ENCODE peak calls at places on chromosomes 7 and 10, in nine cellular contexts. H, X, K, A, P, R, M, D and C are unnamed samples.

GRCh38 chr7:96481831-96482230 is 159.9 kb upstream of the SLC25A13 start:
- DNase-seq in H (no peak), X (no peak), K (no peak), A (peak), P (no peak), R (no peak), M (no peak), D (no peak), C (no peak)

GRCh38 chr7:27961255-27961654 is 219.3 kb downstream of the JAZF1 start:
- DNase-seq in H (no peak), X (no peak), K (no peak), A (peak), P (no peak), R (no peak), M (no peak), D (peak), C (no peak)

GRCh38 chr10:28839600-28840007 is 162.3 kb downstream of the BAMBI start:
- DNase-seq in H (peak), X (no peak), K (peak), A (no peak), P (no peak), R (no peak), M (no peak), D (no peak), C (no peak)

GRCh38 chr7:27897001-27897400 is 157.0 kb downstream of the TAX1BP1 start:
- DNase-seq in H (no peak), X (no peak), K (no peak), A (no peak), P (no peak), R (no peak), M (no peak), D (no peak), C (no peak)

GRCh38 chr7:23687011-23687410 is 7.0 kb downstream of the FAM221A start:
- DNase-seq in H (no peak), X (no peak), K (no peak), A (no peak), P (no peak), R (no peak), M (no peak), D (no peak), C (no peak)

GRCh38 chr10:79292026-79292425 is 55.2 kb upstream of the PPIF start:
- DNase-seq in H (no peak), X (no peak), K (no peak), A (no peak), P (no peak), R (no peak), M (no peak), D (no peak), C (no peak)

GRCh38 chr10:13338337-13339128 is 9.6 kb downstream of the SEPHS1 start:
- DNase-seq in H (no peak), X (no peak), K (no peak), A (peak), P (no peak), R (no peak), M (no peak), D (no peak), C (no peak)

GRCh38 chr10:58892039-58892665 is 284.3 kb upstream of the PHYHIPL start:
- DNase-seq in H (peak), X (no peak), K (no peak), A (no peak), P (no peak), R (no peak), M (no peak), D (no peak), C (no peak)

GRCh38 chr10:15624405-15625191 is 95.1 kb downstream of the ITGA8 start:
- DNase-seq in H (no peak), X (no peak), K (no peak), A (peak), P (no peak), R (no peak), M (no peak), D (no peak), C (no peak)

GRCh38 chr7:36763084-36763807 is 39.0 kb upstream of the AOAH start:
- DNase-seq in H (no peak), X (no peak), K (no peak), A (no peak), P (no peak), R (no peak), M (no peak), D (no peak), C (no peak)